ENCODE peak calls at places on chromosome 13, in ten cellular contexts. G is left ventricle myocardium inferior, B is left lung, K is endodermal cell, P is heart left ventricle, N is astrocyte, Y is RWPE1, O is PC-3, C is ascending aorta, T is fibroblast of lung. R is an unnamed sample.

GRCh38 chr13:20780318-20780717 is 6.6 kb upstream of the EEF1AKMT1 start:
- DNase-seq in G (no peak), B (no peak), K (no peak), P (no peak), N (no peak), Y (no peak), O (no peak), C (no peak), T (no peak), R (no peak)

GRCh38 chr13:48852911-48853310 is 122.8 kb upstream of the FNDC3A start:
- DNase-seq in G (no peak), B (no peak), K (no peak), P (no peak), N (no peak), Y (no peak), O (no peak), C (no peak), T (no peak), R (no peak)

GRCh38 chr13:76991432-76991795 is 467 bp upstream of the CLN5 start:
- DNase-seq in G (no peak), B (no peak), K (no peak), P (no peak), N (no peak), Y (no peak), O (peak), C (no peak), T (peak), R (no peak)

GRCh38 chr13:30593001-30593400 is 24.7 kb upstream of the USPL1 start:
- DNase-seq in G (no peak), B (no peak), K (no peak), P (no peak), N (no peak), Y (no peak), O (no peak), C (no peak), T (no peak), R (no peak)

GRCh38 chr13:113078895-113079720 is 26.5 kb upstream of the F7 start:
- DNase-seq in G (no peak), B (peak), K (no peak), P (no peak), N (no peak), Y (no peak), O (no peak), C (no peak), T (no peak), R (no peak)

GRCh38 chr13:65932587-65933239 is 1297.4 kb downstream of the PCDH9 start:
- DNase-seq in G (no peak), B (no peak), K (no peak), P (no peak), N (no peak), Y (peak), O (peak), C (peak), T (no peak), R (no peak)

GRCh38 chr13:110984798-110985197 is 69.9 kb upstream of the ANKRD10 start:
- DNase-seq in G (no peak), B (no peak), K (no peak), P (no peak), N (no peak), Y (no peak), O (no peak), C (no peak), T (no peak), R (no peak)

GRCh38 chr13:52374873-52375411 is 31.0 kb downstream of the THSD1 start:
- DNase-seq in G (no peak), B (no peak), K (no peak), P (no peak), N (no peak), Y (no peak), O (no peak), C (no peak), T (no peak), R (no peak)

GRCh38 chr13:79340490-79340889 is 65.6 kb downstream of the RBM26 start:
- DNase-seq in G (no peak), B (no peak), K (no peak), P (no peak), N (no peak), Y (no peak), O (no peak), C (no peak), T (no peak), R (no peak)

GRCh38 chr13:93687261-93687660 is 460.7 kb downstream of the GPC6 start:
- DNase-seq in G (no peak), B (no peak), K (no peak), P (no peak), N (peak), Y (no peak), O (no peak), C (no peak), T (peak), R (no peak)

GRCh38 chr13:110262944-110263343 is 44.0 kb downstream of the COL4A1 start:
- DNase-seq in G (no peak), B (no peak), K (peak), P (peak), N (no peak), Y (no peak), O (no peak), C (peak), T (no peak), R (no peak)

GRCh38 chr13:89113744-89114143 is 1442.6 kb downstream of the SLITRK5 start:
- DNase-seq in G (no peak), B (no peak), K (peak), P (no peak), N (no peak), Y (no peak), O (no peak), C (no peak), T (no peak), R (no peak)
- H3K27ac ChIP-seq in G (no peak), B (no peak), K (no peak), P (no peak), N (no peak), Y (no peak), O (no peak), C (no peak), T (no peak), R (no peak)

GRCh38 chr13:26785845-26786630 is 25.5 kb upstream of the GPR12 start:
- DNase-seq in G (no peak), B (peak), K (peak), P (peak), N (no peak), Y (no peak), O (no peak), C (no peak), T (no peak), R (peak)

GRCh38 chr13:26787961-26788360 is 27.4 kb upstream of the GPR12 start:
- DNase-seq in G (no peak), B (no peak), K (no peak), P (no peak), N (no peak), Y (no peak), O (no peak), C (no peak), T (no peak), R (no peak)

GRCh38 chr13:26784704-26785639 is 24.4 kb upstream of the GPR12 start:
- DNase-seq in G (no peak), B (peak), K (peak), P (peak), N (no peak), Y (no peak), O (no peak), C (no peak), T (no peak), R (no peak)

DNA sequence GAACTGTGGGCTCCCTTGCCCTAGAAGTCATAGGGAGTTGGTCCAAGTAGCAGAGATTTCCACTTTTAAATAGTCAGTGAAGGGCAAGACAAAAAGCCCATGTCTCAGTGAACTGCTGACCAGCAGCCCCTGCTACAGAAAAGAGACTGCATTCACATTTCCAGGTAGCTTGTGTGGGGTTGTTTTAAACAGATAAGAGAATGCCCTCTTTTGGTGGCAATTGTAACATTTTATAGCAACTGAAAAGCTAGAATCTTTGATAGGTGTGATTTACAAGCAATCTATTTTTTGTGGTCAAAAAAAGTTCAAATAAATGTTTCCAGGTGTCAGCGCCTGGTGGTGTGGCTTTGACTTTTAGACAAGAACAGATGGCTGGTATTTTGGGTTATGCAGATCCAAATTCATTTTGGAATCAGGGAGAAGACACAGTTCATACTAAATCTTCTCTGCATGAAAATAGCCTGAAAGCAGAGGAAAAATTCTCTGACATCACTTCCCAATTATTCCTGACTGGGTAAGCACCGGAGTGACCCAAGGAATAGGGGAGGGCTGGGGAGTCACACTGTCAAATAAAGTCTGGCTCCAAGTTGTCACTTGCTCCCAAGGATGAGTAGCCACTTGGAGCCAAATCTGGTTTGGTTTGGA is 26.2 kb upstream of the GPR12 start:
- DNase-seq in G (no peak), B (no peak), K (no peak), P (no peak), N (no peak), Y (no peak), O (no peak), C (no peak), T (no peak), R (no peak)
- TF ChIP-seq CTCF in G (no peak), B (no peak), K (no peak), P (no peak), N (no peak), Y (no peak), O (no peak), C (no peak), T (no peak), R (no peak)

DNA sequence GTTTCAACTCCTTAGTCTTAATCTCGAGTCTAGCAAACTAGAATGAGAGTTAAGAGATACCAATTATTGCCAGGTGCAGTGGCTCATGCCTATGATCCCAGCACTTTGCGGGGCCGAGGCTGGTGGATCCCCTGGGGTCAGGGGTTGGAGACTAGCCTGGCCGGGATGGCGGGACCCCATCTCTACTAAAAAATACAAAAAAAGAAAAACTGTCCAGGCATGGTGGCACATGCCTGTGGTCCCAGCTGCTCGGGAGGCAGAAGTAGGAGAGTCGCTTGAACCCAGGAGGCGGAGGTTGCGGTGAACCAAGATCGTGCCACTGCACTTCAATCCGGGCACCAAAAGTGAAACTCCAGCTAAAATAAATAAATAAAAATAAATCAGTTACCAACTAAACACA is 1119.5 kb upstream of the ATXN8OS start:
- DNase-seq in G (no peak), B (peak), K (no peak), P (no peak), N (no peak), Y (no peak), O (no peak), C (no peak), T (no peak), R (no peak)
- H3K27ac ChIP-seq in G (no peak), B (no peak), K (no peak), P (no peak), N (no peak), Y (no peak), O (no peak), C (no peak), T (no peak), R (no peak)

GRCh38 chr13:29081036-29081435 is 260.9 kb downstream of the MTUS2 start:
- DNase-seq in G (no peak), B (no peak), K (no peak), P (no peak), N (no peak), Y (no peak), O (no peak), C (no peak), T (no peak), R (no peak)
- TF ChIP-seq CTCF in G (peak), B (no peak), K (no peak), P (no peak), N (no peak), Y (no peak), O (no peak), C (no peak), T (no peak), R (no peak)

GRCh38 chr13:103878891-103879605 is 812.8 kb upstream of the SLC10A2 start:
- DNase-seq in G (no peak), B (no peak), K (no peak), P (no peak), N (peak), Y (no peak), O (no peak), C (no peak), T (peak), R (no peak)

GRCh38 chr13:103883152-103883551 is 816.9 kb upstream of the SLC10A2 start:
- DNase-seq in G (peak), B (peak), K (peak), P (peak), N (peak), Y (peak), O (peak), C (peak), T (peak), R (peak)

GRCh38 chr13:103884139-103884723 is 818.0 kb upstream of the SLC10A2 start:
- DNase-seq in G (no peak), B (no peak), K (no peak), P (no peak), N (no peak), Y (no peak), O (no peak), C (no peak), T (no peak), R (no peak)

GRCh38 chr13:103883698-103884097 is 817.5 kb upstream of the SLC10A2 start:
- DNase-seq in G (no peak), B (no peak), K (no peak), P (no peak), N (peak), Y (no peak), O (peak), C (no peak), T (peak), R (no peak)
- H3K27ac ChIP-seq in G (no peak), B (no peak), K (no peak), P (no peak), N (peak), Y (no peak), O (no peak), C (no peak), T (no peak), R (no peak)

DNA sequence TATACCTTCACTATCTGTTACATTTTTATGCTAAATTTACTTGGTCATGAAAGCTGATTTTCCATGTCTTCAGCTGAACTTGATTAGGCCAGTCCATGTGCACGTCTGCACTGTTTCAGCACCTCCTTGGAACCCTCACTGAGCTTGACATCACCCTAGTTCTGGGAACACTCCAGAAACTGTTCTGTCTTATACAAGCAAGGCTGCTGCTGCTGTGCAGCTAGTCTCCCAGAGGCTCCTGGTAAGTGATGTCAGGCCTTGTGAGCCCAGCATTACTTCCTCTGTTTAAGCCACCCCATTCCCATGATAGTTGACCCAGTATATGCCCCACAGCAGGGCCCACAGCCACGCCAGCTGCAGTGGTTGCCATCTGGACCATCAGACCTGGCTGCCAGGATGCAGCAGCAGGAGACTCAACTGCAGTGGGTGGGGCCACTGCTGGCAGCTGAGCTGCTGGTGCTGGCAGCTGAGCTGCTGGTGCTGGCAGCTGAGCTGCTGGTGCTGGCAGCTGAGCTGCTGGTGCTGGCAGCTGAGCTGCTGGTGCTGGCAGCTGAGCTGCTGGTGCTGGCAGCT is 90.5 kb upstream of the AKAP11 start:
- DNase-seq in G (no peak), B (no peak), K (no peak), P (no peak), N (no peak), Y (no peak), O (no peak), C (no peak), T (no peak), R (no peak)
- TF ChIP-seq CTCF in G (no peak), B (no peak), K (no peak), P (no peak), N (no peak), Y (no peak), O (no peak), C (no peak), T (no peak), R (no peak)

GRCh38 chr13:46554971-46555370 is 2.0 kb downstream of the LRCH1 start:
- DNase-seq in G (no peak), B (no peak), K (no peak), P (no peak), N (no peak), Y (no peak), O (no peak), C (no peak), T (peak), R (no peak)
- H3K27ac ChIP-seq in G (peak), B (peak), K (no peak), P (peak), N (peak), Y (peak), O (peak), C (peak), T (peak), R (peak)

DNA sequence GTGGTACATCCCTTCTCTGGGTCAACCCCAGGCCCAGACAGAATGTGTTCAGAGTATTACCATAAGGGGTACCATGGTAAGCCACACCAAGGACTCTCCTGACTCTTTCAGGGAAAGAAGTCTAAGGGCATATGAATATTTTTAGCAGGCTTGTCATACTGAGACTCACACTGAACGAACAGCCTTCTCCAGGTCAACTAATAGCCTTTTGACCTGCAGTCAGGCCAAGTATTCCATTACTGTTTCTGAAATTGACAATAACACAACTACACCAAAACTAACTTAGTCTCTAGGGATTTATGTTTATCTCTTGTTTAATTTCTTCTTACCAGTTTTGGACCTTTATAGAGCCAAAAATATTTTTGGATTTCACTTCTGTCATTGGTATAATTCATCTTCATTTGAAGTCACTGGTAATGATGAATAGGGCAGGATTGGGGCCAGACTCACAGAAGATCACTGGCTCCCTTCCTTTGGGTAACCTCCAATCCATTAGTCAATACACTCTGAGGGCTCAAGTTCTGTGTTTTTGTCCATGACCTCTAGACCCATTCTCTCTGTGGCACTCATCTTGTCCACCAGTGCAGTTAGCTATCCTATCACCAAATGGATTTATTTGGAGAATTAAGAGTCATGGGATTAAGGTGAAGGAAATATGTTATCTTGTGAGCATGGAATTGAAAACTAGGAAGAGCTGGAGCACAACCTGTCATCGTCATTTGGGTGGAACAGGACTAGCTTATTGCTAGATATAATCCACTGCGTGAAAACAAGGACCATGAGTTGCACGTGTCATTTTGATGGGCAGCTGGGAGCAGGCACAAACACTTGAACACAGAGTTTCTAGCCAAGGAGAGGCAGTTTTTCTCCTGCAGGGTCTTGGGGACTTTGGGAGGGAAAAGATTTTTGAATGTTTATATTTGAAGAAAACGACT is 313.3 kb downstream of the DCLK1 start:
- DNase-seq in G (no peak), B (no peak), K (no peak), P (no peak), N (no peak), Y (no peak), O (no peak), C (no peak), T (no peak), R (no peak)
- TF ChIP-seq CTCF in G (no peak), B (no peak), K (no peak), P (no peak), N (no peak), Y (no peak), O (no peak), C (no peak), T (no peak), R (no peak)

GRCh38 chr13:97977982-97978381 is 24.5 kb downstream of the IPO5 start:
- DNase-seq in G (no peak), B (no peak), K (no peak), P (no peak), N (no peak), Y (no peak), O (no peak), C (no peak), T (no peak), R (no peak)
- H3K27ac ChIP-seq in G (no peak), B (no peak), K (no peak), P (no peak), N (peak), Y (no peak), O (peak), C (no peak), T (peak), R (peak)

DNA sequence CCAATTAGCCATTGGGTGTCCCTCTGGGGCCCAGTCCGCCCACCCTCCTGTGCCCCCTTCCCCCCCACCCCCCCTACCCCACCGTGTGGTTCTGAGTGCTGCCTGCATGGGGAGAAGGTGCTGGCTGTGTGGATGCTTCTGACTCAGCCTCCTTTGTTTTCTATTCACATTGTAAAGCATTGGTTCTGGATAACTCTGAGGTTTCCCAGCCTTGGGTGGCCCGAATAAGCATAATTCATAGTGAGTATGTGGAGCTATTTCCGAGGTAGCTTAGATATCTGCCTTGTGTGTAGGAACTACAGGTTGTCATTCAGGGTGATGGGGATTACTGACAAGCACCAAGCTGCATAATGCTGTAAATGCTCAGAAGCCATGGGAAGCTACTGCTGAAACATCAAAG is 241.0 kb downstream of the FGF9 start:
- DNase-seq in G (no peak), B (no peak), K (no peak), P (no peak), N (no peak), Y (no peak), O (no peak), C (no peak), T (no peak), R (no peak)
- TF ChIP-seq CTCF in G (no peak), B (no peak), K (no peak), P (no peak), N (no peak), Y (no peak), O (no peak), C (no peak), T (no peak), R (no peak)

R was measured in gastrocnemius medialis.